ENCODE peak calls at places on chromosome 21, in seven cellular contexts. P, X, Q, I, W, Z and A are unnamed samples.

GRCh38 chr21:44874240-44874496 is 678 bp upstream of the PTTG1IP start:
- DNase-seq in P (no peak), X (no peak), Q (no peak), I (no peak), W (no peak), Z (no peak), A (no peak)

GRCh38 chr21:33162436-33162921 is 67.3 kb upstream of the IFNAR2 start:
- DNase-seq in P (no peak), X (no peak), Q (no peak), I (no peak), W (no peak), Z (no peak), A (no peak)

GRCh38 chr21:32411366-32412161 is 942 bp upstream of the EVA1C start:
- DNase-seq in P (peak; percentile 62), X (peak; percentile 86), Q (peak; percentile 51), I (no peak), W (peak; percentile 62), Z (peak; percentile 9), A (peak; percentile 93)

GRCh38 chr21:34200288-34200905 is 127.0 kb downstream of the MRPS6 start:
- DNase-seq in P (no peak), X (no peak), Q (no peak), I (no peak), W (no peak), Z (no peak), A (no peak)

GRCh38 chr21:19507682-19508260 is 1104.2 kb upstream of the TMPRSS15 start:
- DNase-seq in P (no peak), X (no peak), Q (no peak), I (peak; percentile 26), W (no peak), Z (no peak), A (no peak)

GRCh38 chr21:45001134-45002095 is 61.6 kb downstream of the SLX9 start:
- DNase-seq in P (no peak), X (peak; percentile 35), Q (no peak), I (no peak), W (no peak), Z (no peak), A (peak; percentile 31)

GRCh38 chr21:35578831-35579470 is 481.4 kb downstream of the SETD4 start:
- DNase-seq in P (peak; percentile 3), X (no peak), Q (no peak), I (no peak), W (no peak), Z (no peak), A (no peak)

GRCh38 chr21:34630536-34631143 is 15.7 kb upstream of the RCAN1 start:
- DNase-seq in P (no peak), X (peak; percentile 83), Q (peak; percentile 51), I (peak; percentile 41), W (peak; percentile 45), Z (no peak), A (no peak)

GRCh38 chr21:39724944-39725343 is 20.0 kb upstream of the IGSF5 start:
- DNase-seq in P (no peak), X (no peak), Q (no peak), I (no peak), W (no peak), Z (no peak), A (no peak)

GRCh38 chr21:28963831-28964230 is 28.8 kb downstream of the LTN1 start:
- DNase-seq in P (no peak), X (no peak), Q (no peak), I (no peak), W (no peak), Z (no peak), A (no peak)

GRCh38 chr21:25863031-25863430 is 128.3 kb downstream of the GABPA start:
- DNase-seq in P (no peak), X (no peak), Q (no peak), I (no peak), W (no peak), Z (no peak), A (no peak)

GRCh38 chr21:36700295-36700960 is 1.5 kb downstream of the SIM2 start:
- DNase-seq in P (no peak), X (no peak), Q (no peak), I (no peak), W (no peak), Z (no peak), A (no peak)

GRCh38 chr21:46113497-46114176 is 15.7 kb downstream of the COL6A2 start:
- DNase-seq in P (no peak), X (no peak), Q (no peak), I (no peak), W (no peak), Z (no peak), A (peak; percentile 0)

GRCh38 chr21:44337428-44337827 is 1.8 kb downstream of the CFAP410 start:
- DNase-seq in P (no peak), X (no peak), Q (no peak), I (no peak), W (no peak), Z (no peak), A (no peak)

GRCh38 chr21:31530918-31531705 is 128.4 kb upstream of the SOD1 start:
- DNase-seq in P (no peak), X (no peak), Q (no peak), I (no peak), W (no peak), Z (peak; percentile 88), A (peak; percentile 85)

GRCh38 chr21:21101911-21102310 is 103.7 kb downstream of the NCAM2 start:
- DNase-seq in P (no peak), X (peak; percentile 87), Q (no peak), I (peak; percentile 13), W (no peak), Z (no peak), A (no peak)

GRCh38 chr21:15058718-15059316 is 6.0 kb downstream of the NRIP1 start:
- DNase-seq in P (no peak), X (no peak), Q (no peak), I (no peak), W (no peak), Z (no peak), A (no peak)

GRCh38 chr21:39611547-39612190 is 1.1 kb upstream of the B3GALT5 start:
- DNase-seq in P (no peak), X (no peak), Q (no peak), I (no peak), W (no peak), Z (no peak), A (no peak)

GRCh38 chr21:38796426-38796825 is 9.3 kb upstream of the ETS2 start:
- DNase-seq in P (no peak), X (no peak), Q (no peak), I (no peak), W (no peak), Z (no peak), A (no peak)

GRCh38 chr21:42472521-42472920 is 23.5 kb downstream of the RSPH1 start:
- DNase-seq in P (no peak), X (no peak), Q (no peak), I (no peak), W (no peak), Z (no peak), A (peak; percentile 16)

GRCh38 chr21:45471229-45472052 is 66.5 kb downstream of the COL18A1 start:
- DNase-seq in P (no peak), X (peak; percentile 41), Q (no peak), I (peak; percentile 87), W (no peak), Z (no peak), A (no peak)

GRCh38 chr21:38181101-38181500 is 75.7 kb upstream of the KCNJ15 start:
- DNase-seq in P (no peak), X (no peak), Q (no peak), I (no peak), W (no peak), Z (no peak), A (no peak)

GRCh38 chr21:42614391-42614790 is 39.0 kb upstream of the PDE9A start:
- DNase-seq in P (peak; percentile 41), X (no peak), Q (peak; percentile 70), I (no peak), W (peak; percentile 50), Z (no peak), A (no peak)

GRCh38 chr21:35159881-35160280 is 110.8 kb upstream of the RUNX1 start:
- DNase-seq in P (no peak), X (no peak), Q (no peak), I (no peak), W (no peak), Z (no peak), A (no peak)

GRCh38 chr21:42650033-42650370 is 3.4 kb upstream of the PDE9A start:
- DNase-seq in P (no peak), X (no peak), Q (no peak), I (no peak), W (no peak), Z (no peak), A (no peak)

GRCh38 chr21:45344576-45344975 is 56.9 kb upstream of the POFUT2 start:
- DNase-seq in P (no peak), X (no peak), Q (no peak), I (no peak), W (no peak), Z (no peak), A (no peak)

GRCh38 chr21:42351626-42352432 is 1.0 kb upstream of the TFF2 start:
- DNase-seq in P (no peak), X (no peak), Q (no peak), I (no peak), W (no peak), Z (no peak), A (peak; percentile 8)

GRCh38 chr21:32257952-32258785 is 20.7 kb downstream of the MIS18A start:
- DNase-seq in P (peak; percentile 34), X (peak; percentile 91), Q (peak; percentile 10), I (peak; percentile 71), W (peak; percentile 23), Z (peak; percentile 2), A (peak; percentile 48)

GRCh38 chr21:37460196-37460595 is 93.6 kb downstream of the DYRK1A start:
- DNase-seq in P (no peak), X (no peak), Q (no peak), I (no peak), W (no peak), Z (no peak), A (no peak)

GRCh38 chr21:22892757-22893156 is 1894.5 kb downstream of the NCAM2 start:
- DNase-seq in P (no peak), X (no peak), Q (no peak), I (no peak), W (no peak), Z (no peak), A (no peak)

GRCh38 chr21:40793057-40793456 is 53.9 kb downstream of the DSCAM start:
- DNase-seq in P (no peak), X (no peak), Q (no peak), I (no peak), W (no peak), Z (no peak), A (no peak)

GRCh38 chr21:30326390-30326789 is 6.3 kb upstream of the KRTAP26-1 start:
- DNase-seq in P (no peak), X (no peak), Q (no peak), I (no peak), W (no peak), Z (no peak), A (no peak)